ENCODE peak calls at places on chromosomes 2 and 18, in seven cellular contexts. One of them, this sample, is unnamed.

GRCh38 chr2:196168181-196168580 is 3.2 kb downstream of the STK17B start:
- DNase-seq in SK-N-SH: no peak
- DNase-seq in foreskin fibroblast: peak
- DNase-seq in RWPE1: peak
- DNase-seq in endothelial cell: no peak
- DNase-seq in left ventricle myocardium inferior: no peak
- DNase-seq in CD8-positive, alpha-beta T cell: no peak
- DNase-seq in this sample: peak

GRCh38 chr2:85785027-85785822 is 31.4 kb downstream of the ATOH8 start:
- DNase-seq in foreskin fibroblast: no peak
- DNase-seq in endothelial cell: no peak
- DNase-seq in RWPE1: no peak
- DNase-seq in left ventricle myocardium inferior: no peak
- DNase-seq in SK-N-SH: no peak
- DNase-seq in CD8-positive, alpha-beta T cell: no peak
- DNase-seq in this sample: no peak

GRCh38 chr2:72923833-72924352 is 6.6 kb downstream of the EMX1 start:
- DNase-seq in endothelial cell: no peak
- DNase-seq in RWPE1: no peak
- DNase-seq in CD8-positive, alpha-beta T cell: no peak
- DNase-seq in left ventricle myocardium inferior: no peak
- DNase-seq in SK-N-SH: peak
- DNase-seq in foreskin fibroblast: no peak
- DNase-seq in this sample: no peak

GRCh38 chr2:226766352-226767055 is 33.1 kb downstream of the IRS1 start:
- DNase-seq in CD8-positive, alpha-beta T cell: no peak
- DNase-seq in endothelial cell: no peak
- DNase-seq in foreskin fibroblast: peak
- DNase-seq in left ventricle myocardium inferior: no peak
- DNase-seq in SK-N-SH: no peak
- DNase-seq in RWPE1: no peak
- DNase-seq in this sample: no peak

GRCh38 chr2:119826370-119826961 is 66.7 kb downstream of the PTPN4 start:
- DNase-seq in foreskin fibroblast: peak
- DNase-seq in SK-N-SH: peak
- DNase-seq in CD8-positive, alpha-beta T cell: no peak
- DNase-seq in left ventricle myocardium inferior: no peak
- DNase-seq in endothelial cell: peak
- DNase-seq in RWPE1: peak
- DNase-seq in this sample: peak

GRCh38 chr18:42426496-42427015 is 471.5 kb downstream of the PIK3C3 start:
- DNase-seq in RWPE1: no peak
- DNase-seq in foreskin fibroblast: no peak
- DNase-seq in left ventricle myocardium inferior: no peak
- DNase-seq in endothelial cell: no peak
- DNase-seq in CD8-positive, alpha-beta T cell: no peak
- DNase-seq in SK-N-SH: no peak
- DNase-seq in this sample: no peak

GRCh38 chr2:134287323-134287722 is 33.5 kb downstream of the MGAT5 start:
- DNase-seq in CD8-positive, alpha-beta T cell: no peak
- DNase-seq in foreskin fibroblast: no peak
- DNase-seq in SK-N-SH: no peak
- DNase-seq in endothelial cell: no peak
- DNase-seq in left ventricle myocardium inferior: no peak
- DNase-seq in RWPE1: no peak
- DNase-seq in this sample: no peak

GRCh38 chr2:121074322-121074932 is 210.6 kb downstream of the TFCP2L1 start:
- DNase-seq in foreskin fibroblast: no peak
- DNase-seq in left ventricle myocardium inferior: no peak
- DNase-seq in SK-N-SH: no peak
- DNase-seq in CD8-positive, alpha-beta T cell: no peak
- DNase-seq in endothelial cell: no peak
- DNase-seq in RWPE1: no peak
- DNase-seq in this sample: no peak

GRCh38 chr2:69744456-69744855 is 2.5 kb downstream of the ANXA4 start:
- DNase-seq in RWPE1: no peak
- DNase-seq in foreskin fibroblast: no peak
- DNase-seq in endothelial cell: no peak
- DNase-seq in CD8-positive, alpha-beta T cell: no peak
- DNase-seq in left ventricle myocardium inferior: no peak
- DNase-seq in SK-N-SH: no peak
- DNase-seq in this sample: no peak

GRCh38 chr2:180003566-180003965 is 3.5 kb downstream of the CWC22 start:
- DNase-seq in SK-N-SH: no peak
- DNase-seq in RWPE1: peak
- DNase-seq in endothelial cell: no peak
- DNase-seq in foreskin fibroblast: no peak
- DNase-seq in CD8-positive, alpha-beta T cell: no peak
- DNase-seq in left ventricle myocardium inferior: no peak
- DNase-seq in this sample: peak

GRCh38 chr2:229849073-229849472 is 72.7 kb downstream of the TRIP12 start:
- DNase-seq in RWPE1: no peak
- DNase-seq in CD8-positive, alpha-beta T cell: no peak
- DNase-seq in foreskin fibroblast: no peak
- DNase-seq in SK-N-SH: no peak
- DNase-seq in endothelial cell: no peak
- DNase-seq in left ventricle myocardium inferior: no peak
- DNase-seq in this sample: no peak

GRCh38 chr2:101251844-101252407 is 760 bp upstream of the CNOT11 start:
- DNase-seq in CD8-positive, alpha-beta T cell: peak
- DNase-seq in endothelial cell: peak
- DNase-seq in SK-N-SH: peak
- DNase-seq in foreskin fibroblast: no peak
- DNase-seq in left ventricle myocardium inferior: no peak
- DNase-seq in RWPE1: peak
- DNase-seq in this sample: peak

GRCh38 chr2:60295591-60295962 is 257.9 kb downstream of the BCL11A start:
- DNase-seq in RWPE1: no peak
- DNase-seq in left ventricle myocardium inferior: no peak
- DNase-seq in SK-N-SH: no peak
- DNase-seq in CD8-positive, alpha-beta T cell: no peak
- DNase-seq in endothelial cell: no peak
- DNase-seq in foreskin fibroblast: no peak
- DNase-seq in this sample: no peak

GRCh38 chr2:210502997-210503621 is 26.6 kb upstream of the LANCL1 start:
- DNase-seq in SK-N-SH: peak
- DNase-seq in RWPE1: peak
- DNase-seq in endothelial cell: peak
- DNase-seq in foreskin fibroblast: peak
- DNase-seq in CD8-positive, alpha-beta T cell: no peak
- DNase-seq in left ventricle myocardium inferior: peak
- DNase-seq in this sample: peak

GRCh38 chr18:48688961-48689360 is 150.1 kb downstream of the CTIF start:
- DNase-seq in RWPE1: no peak
- DNase-seq in CD8-positive, alpha-beta T cell: no peak
- DNase-seq in SK-N-SH: no peak
- DNase-seq in endothelial cell: no peak
- DNase-seq in foreskin fibroblast: no peak
- DNase-seq in left ventricle myocardium inferior: no peak
- DNase-seq in this sample: no peak

GRCh38 chr2:112600634-112601033 is 16.2 kb downstream of the CHCHD5 start:
- DNase-seq in RWPE1: no peak
- DNase-seq in left ventricle myocardium inferior: no peak
- DNase-seq in SK-N-SH: no peak
- DNase-seq in foreskin fibroblast: no peak
- DNase-seq in CD8-positive, alpha-beta T cell: no peak
- DNase-seq in endothelial cell: no peak
- DNase-seq in this sample: no peak

GRCh38 chr2:178787934-178788333 is 19.3 kb downstream of the TTN start:
- DNase-seq in foreskin fibroblast: no peak
- DNase-seq in endothelial cell: no peak
- DNase-seq in CD8-positive, alpha-beta T cell: no peak
- DNase-seq in RWPE1: no peak
- DNase-seq in SK-N-SH: no peak
- DNase-seq in left ventricle myocardium inferior: no peak
- DNase-seq in this sample: no peak

GRCh38 chr2:109499549-109499948 is 114.2 kb downstream of the SEPTIN10 start:
- DNase-seq in CD8-positive, alpha-beta T cell: no peak
- DNase-seq in endothelial cell: no peak
- DNase-seq in RWPE1: no peak
- DNase-seq in SK-N-SH: peak
- DNase-seq in left ventricle myocardium inferior: no peak
- DNase-seq in foreskin fibroblast: no peak
- DNase-seq in this sample: peak

GRCh38 chr2:183179156-183179555 is 54.9 kb downstream of the NUP35 start:
- DNase-seq in foreskin fibroblast: no peak
- DNase-seq in left ventricle myocardium inferior: no peak
- DNase-seq in CD8-positive, alpha-beta T cell: no peak
- DNase-seq in RWPE1: no peak
- DNase-seq in endothelial cell: no peak
- DNase-seq in SK-N-SH: no peak
- DNase-seq in this sample: no peak

GRCh38 chr2:131431336-131431735 is 44.6 kb upstream of the TUBA3D start:
- DNase-seq in SK-N-SH: no peak
- DNase-seq in left ventricle myocardium inferior: no peak
- DNase-seq in RWPE1: no peak
- DNase-seq in endothelial cell: no peak
- DNase-seq in foreskin fibroblast: no peak
- DNase-seq in CD8-positive, alpha-beta T cell: no peak
- DNase-seq in this sample: no peak

GRCh38 chr2:157784169-157784822 is 91.8 kb downstream of the ACVR1 start:
- DNase-seq in SK-N-SH: no peak
- DNase-seq in endothelial cell: no peak
- DNase-seq in RWPE1: peak
- DNase-seq in left ventricle myocardium inferior: peak
- DNase-seq in foreskin fibroblast: no peak
- DNase-seq in CD8-positive, alpha-beta T cell: no peak
- DNase-seq in this sample: peak

GRCh38 chr2:157785200-157785599 is 90.9 kb downstream of the ACVR1 start:
- DNase-seq in left ventricle myocardium inferior: no peak
- DNase-seq in foreskin fibroblast: no peak
- DNase-seq in CD8-positive, alpha-beta T cell: no peak
- DNase-seq in RWPE1: peak
- DNase-seq in SK-N-SH: no peak
- DNase-seq in endothelial cell: no peak
- DNase-seq in this sample: peak

GRCh38 chr2:157785866-157786662 is 90.1 kb downstream of the ACVR1 start:
- DNase-seq in foreskin fibroblast: peak
- DNase-seq in left ventricle myocardium inferior: no peak
- DNase-seq in endothelial cell: no peak
- DNase-seq in RWPE1: peak
- DNase-seq in CD8-positive, alpha-beta T cell: no peak
- DNase-seq in SK-N-SH: no peak
- DNase-seq in this sample: no peak

GRCh38 chr2:157783180-157783579 is 93.0 kb downstream of the ACVR1 start:
- DNase-seq in endothelial cell: no peak
- DNase-seq in foreskin fibroblast: no peak
- DNase-seq in SK-N-SH: no peak
- DNase-seq in CD8-positive, alpha-beta T cell: no peak
- DNase-seq in left ventricle myocardium inferior: no peak
- DNase-seq in RWPE1: no peak
- DNase-seq in this sample: no peak

DNA sequence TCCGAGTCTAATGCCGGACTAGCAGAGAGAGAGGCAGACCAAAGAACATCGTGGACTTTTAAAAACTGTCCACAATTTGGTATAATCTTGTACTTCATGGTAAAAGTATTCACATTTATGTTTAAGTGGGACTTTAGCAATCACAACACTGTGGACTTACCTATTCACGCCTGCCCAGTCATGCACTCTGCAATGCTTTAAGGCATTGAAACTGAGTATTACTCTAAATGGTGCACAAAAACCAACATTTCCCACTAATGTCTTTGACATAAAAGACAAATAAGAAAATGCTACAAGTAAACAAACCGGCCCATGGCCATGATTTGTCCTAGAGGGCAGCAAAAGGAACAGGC is 91.3 kb downstream of the ACVR1 start:
- DNase-seq in SK-N-SH: no peak
- DNase-seq in left ventricle myocardium inferior: no peak
- DNase-seq in RWPE1: peak
- DNase-seq in CD8-positive, alpha-beta T cell: no peak
- DNase-seq in endothelial cell: no peak
- DNase-seq in foreskin fibroblast: no peak
- DNase-seq in this sample: no peak
- TF ChIP-seq CTCF in SK-N-SH: no peak
- TF ChIP-seq CTCF in left ventricle myocardium inferior: no peak
- TF ChIP-seq CTCF in RWPE1: no peak
- TF ChIP-seq CTCF in CD8-positive, alpha-beta T cell: no peak
- TF ChIP-seq CTCF in endothelial cell: no peak
- TF ChIP-seq CTCF in foreskin fibroblast: no peak
- TF ChIP-seq CTCF in this sample: no peak

DNA sequence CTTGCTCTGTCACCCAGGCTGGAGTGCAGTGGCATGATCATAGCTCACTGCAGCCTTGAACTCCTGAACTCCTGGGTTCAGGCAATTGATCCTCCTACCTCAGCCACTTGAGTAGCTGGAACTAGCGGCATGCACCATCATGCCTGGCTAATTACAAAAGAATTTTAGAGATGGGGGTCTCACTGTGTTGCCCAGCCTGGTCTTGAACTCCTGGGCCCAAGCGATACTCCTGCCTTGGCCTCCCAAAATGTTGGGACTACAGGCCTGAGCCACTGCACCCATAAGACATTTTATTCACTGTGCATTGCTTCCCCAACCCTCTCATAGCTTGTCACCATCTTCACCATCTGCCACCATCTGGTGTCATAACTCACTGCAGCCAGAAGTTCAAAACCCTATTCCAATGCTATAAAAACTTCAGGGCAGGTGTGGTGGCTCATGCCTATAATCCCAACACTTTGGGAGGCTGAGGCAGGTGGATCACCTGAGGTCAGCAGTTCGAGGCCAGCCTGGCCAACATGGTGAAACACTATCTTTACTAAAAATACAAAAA is 78.7 kb downstream of the NCAPH start:
- DNase-seq in left ventricle myocardium inferior: no peak
- DNase-seq in RWPE1: no peak
- DNase-seq in SK-N-SH: no peak
- DNase-seq in CD8-positive, alpha-beta T cell: no peak
- DNase-seq in endothelial cell: no peak
- DNase-seq in foreskin fibroblast: no peak
- DNase-seq in this sample: no peak
- TF ChIP-seq CTCF in left ventricle myocardium inferior: no peak
- TF ChIP-seq CTCF in RWPE1: no peak
- TF ChIP-seq CTCF in SK-N-SH: no peak
- TF ChIP-seq CTCF in CD8-positive, alpha-beta T cell: no peak
- TF ChIP-seq CTCF in endothelial cell: no peak
- TF ChIP-seq CTCF in foreskin fibroblast: no peak
- TF ChIP-seq CTCF in this sample: no peak

DNA sequence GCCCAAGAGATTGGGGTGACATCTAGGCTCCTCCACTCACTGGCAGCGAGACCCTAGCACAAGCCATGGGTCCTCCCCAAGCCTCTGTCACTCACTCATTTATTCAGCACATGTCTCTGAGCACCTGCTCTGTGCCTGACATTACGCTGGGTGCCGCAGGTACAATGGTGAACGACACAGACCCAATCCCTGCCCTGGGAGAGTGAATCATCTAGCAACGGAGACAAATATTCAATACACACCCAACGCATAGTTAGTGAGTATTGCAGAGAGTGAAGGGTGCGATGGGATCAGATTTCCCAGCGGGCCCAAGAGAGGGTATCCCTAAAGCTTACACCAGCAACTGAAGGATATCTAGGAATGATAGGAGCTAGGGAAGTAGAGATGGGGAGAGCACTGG is 45.5 kb downstream of the ZFP36L2 start:
- DNase-seq in SK-N-SH: no peak
- DNase-seq in left ventricle myocardium inferior: no peak
- DNase-seq in CD8-positive, alpha-beta T cell: no peak
- DNase-seq in foreskin fibroblast: no peak
- DNase-seq in RWPE1: peak
- DNase-seq in endothelial cell: no peak
- DNase-seq in this sample: peak
- TF ChIP-seq CTCF in SK-N-SH: no peak
- TF ChIP-seq CTCF in left ventricle myocardium inferior: no peak
- TF ChIP-seq CTCF in CD8-positive, alpha-beta T cell: no peak
- TF ChIP-seq CTCF in foreskin fibroblast: no peak
- TF ChIP-seq CTCF in RWPE1: no peak
- TF ChIP-seq CTCF in endothelial cell: no peak
- TF ChIP-seq CTCF in this sample: no peak

GRCh38 chr2:49248506-49248905 is 94.2 kb upstream of the FSHR start:
- DNase-seq in SK-N-SH: no peak
- DNase-seq in endothelial cell: no peak
- DNase-seq in RWPE1: peak
- DNase-seq in left ventricle myocardium inferior: no peak
- DNase-seq in foreskin fibroblast: peak
- DNase-seq in CD8-positive, alpha-beta T cell: no peak
- DNase-seq in this sample: no peak
- TF ChIP-seq CTCF in SK-N-SH: no peak
- TF ChIP-seq CTCF in endothelial cell: no peak
- TF ChIP-seq CTCF in RWPE1: no peak
- TF ChIP-seq CTCF in left ventricle myocardium inferior: no peak
- TF ChIP-seq CTCF in foreskin fibroblast: no peak
- TF ChIP-seq CTCF in CD8-positive, alpha-beta T cell: no peak
- TF ChIP-seq CTCF in this sample: no peak